ENCODE peak calls at places on chromosomes 5 and 9, in nine cellular contexts. C is DND-41, R is ovary, P is pancreas, I is adrenal gland, U is left lung, D is AG04450, F is IMR-90, B is stomach. J is an unnamed sample. For H3K9me3, the result is how much of the 10 kb centered on the place peaks cover.

GRCh38 chr5:127878174-127878750 is 175.1 kb downstream of the CCDC192 start:
- DNase-seq in C (peak), R (no peak), P (peak), I (peak), U (peak), D (no peak), F (peak), B (peak), J (peak)

GRCh38 chr9:135632823-135633222 is 6.5 kb downstream of the GLT6D1 start:
- DNase-seq in C (no peak), R (no peak), P (no peak), I (no peak), U (no peak), D (no peak), F (no peak), B (no peak), J (no peak)

GRCh38 chr9:138043411-138044345 is 166.1 kb downstream of the CACNA1B start:
- DNase-seq in C (no peak), R (peak), P (no peak), I (no peak), U (no peak), D (no peak), F (no peak), B (peak), J (no peak)

GRCh38 chr9:88502552-88503034 is 32.4 kb upstream of the NXNL2 start:
- DNase-seq in C (no peak), R (no peak), P (no peak), I (no peak), U (no peak), D (no peak), F (no peak), B (no peak), J (no peak)

GRCh38 chr5:92662741-92663140 is 918.3 kb downstream of the NR2F1-AS1 start:
- DNase-seq in C (no peak), R (no peak), P (no peak), I (no peak), U (no peak), D (no peak), F (no peak), B (no peak), J (no peak)

GRCh38 chr5:31476607-31477200 is 55.2 kb downstream of the DROSHA start:
- DNase-seq in C (no peak), R (no peak), P (no peak), I (no peak), U (no peak), D (no peak), F (no peak), B (no peak), J (no peak)

GRCh38 chr5:137667341-137667740 is 68.5 kb downstream of the KLHL3 start:
- DNase-seq in C (no peak), R (no peak), P (no peak), I (no peak), U (no peak), D (no peak), F (peak), B (no peak), J (no peak)

GRCh38 chr5:35030426-35030825 is 17.3 kb downstream of the AGXT2 start:
- DNase-seq in C (no peak), R (no peak), P (no peak), I (no peak), U (no peak), D (no peak), F (no peak), B (no peak), J (no peak)

GRCh38 chr5:64680289-64680688 is 10.0 kb upstream of the SHISAL2B start:
- DNase-seq in C (no peak), R (no peak), P (no peak), I (no peak), U (no peak), D (no peak), F (no peak), B (no peak), J (no peak)

GRCh38 chr5:149038336-149039075 is 24.4 kb downstream of the SH3TC2 start:
- DNase-seq in C (no peak), R (no peak), P (no peak), I (no peak), U (no peak), D (no peak), F (no peak), B (no peak), J (no peak)

GRCh38 chr9:27572566-27572917 is 739 bp downstream of the C9orf72 start:
- DNase-seq in C (peak), R (no peak), P (peak), I (peak), U (no peak), D (no peak), F (no peak), B (peak), J (peak)

GRCh38 chr9:109482391-109482916 is 15.7 kb downstream of the PTPN3 start:
- DNase-seq in C (no peak), R (no peak), P (no peak), I (no peak), U (no peak), D (no peak), F (no peak), B (no peak), J (no peak)

GRCh38 chr9:6351757-6352156 is 23.6 kb downstream of the TPD52L3 start:
- DNase-seq in C (no peak), R (no peak), P (no peak), I (no peak), U (no peak), D (no peak), F (no peak), B (no peak), J (no peak)

GRCh38 chr5:53479656-53480473 is 564 bp upstream of the FST start:
- DNase-seq in C (no peak), R (no peak), P (peak), I (peak), U (peak), D (no peak), F (peak), B (peak), J (peak)

GRCh38 chr5:157354825-157355224 is 88.9 kb downstream of the CYFIP2 start:
- DNase-seq in C (no peak), R (no peak), P (no peak), I (no peak), U (no peak), D (no peak), F (no peak), B (no peak), J (no peak)

GRCh38 chr5:1479581-1480188 is 34.4 kb upstream of the SLC6A3 start:
- DNase-seq in C (peak), R (peak), P (no peak), I (peak), U (peak), D (no peak), F (peak), B (peak), J (no peak)

GRCh38 chr5:150514708-150515211 is 6.8 kb downstream of the NDST1 start:
- DNase-seq in C (no peak), R (no peak), P (peak), I (peak), U (peak), D (no peak), F (peak), B (peak), J (no peak)

GRCh38 chr9:7121055-7121454 is 363.3 kb downstream of the KDM4C start:
- DNase-seq in C (no peak), R (no peak), P (no peak), I (no peak), U (no peak), D (no peak), F (no peak), B (no peak), J (no peak)

GRCh38 chr9:20640331-20641187 is 18.3 kb upstream of the MLLT3 start:
- DNase-seq in C (peak), R (peak), P (no peak), I (peak), U (no peak), D (no peak), F (peak), B (peak), J (peak)

GRCh38 chr9:96020822-96021615 is 145.5 kb downstream of the ERCC6L2 start:
- DNase-seq in C (no peak), R (peak), P (no peak), I (peak), U (no peak), D (no peak), F (no peak), B (no peak), J (no peak)

GRCh38 chr9:214488-215448 is at the start of gene DOCK8:
- DNase-seq in C (peak), R (no peak), P (peak), I (peak), U (peak), D (no peak), F (no peak), B (peak), J (peak)

GRCh38 chr5:166083183-166083959 is 2208.1 kb upstream of the WWC1 start:
- DNase-seq in C (no peak), R (no peak), P (no peak), I (no peak), U (no peak), D (no peak), F (no peak), B (no peak), J (no peak)

GRCh38 chr5:9932770-9933169 is 302.6 kb upstream of the TAS2R1 start:
- DNase-seq in C (no peak), R (no peak), P (no peak), I (no peak), U (no peak), D (peak), F (peak), B (no peak), J (no peak)

GRCh38 chr9:23621166-23621565 is 204.9 kb downstream of the ELAVL2 start:
- DNase-seq in C (no peak), R (no peak), P (no peak), I (no peak), U (no peak), D (no peak), F (no peak), B (no peak), J (no peak)

GRCh38 chr9:78014776-78015175 is 16.8 kb downstream of the GNAQ start:
- DNase-seq in C (no peak), R (no peak), P (no peak), I (no peak), U (no peak), D (no peak), F (peak), B (no peak), J (no peak)

GRCh38 chr9:102354041-102354440 is 615.6 kb upstream of the GRIN3A start:
- DNase-seq in C (no peak), R (no peak), P (no peak), I (no peak), U (no peak), D (no peak), F (no peak), B (no peak), J (no peak)

GRCh38 chr5:113612060-113612496 is 98.6 kb downstream of the YTHDC2 start:
- DNase-seq in C (no peak), R (no peak), P (no peak), I (no peak), U (no peak), D (peak), F (peak), B (no peak), J (no peak)

GRCh38 chr9:76609285-76610008 is 150.5 kb downstream of the GCNT1 start:
- DNase-seq in C (no peak), R (no peak), P (no peak), I (no peak), U (no peak), D (no peak), F (no peak), B (no peak), J (no peak)
- H3K9me3 ChIP-seq in C (under half), R (under half), P (under half), I (under half), U (under half), D (under half), F (under half), B (under half), J (under half)

GRCh38 chr5:174796711-174797192 is 72.4 kb downstream of the MSX2 start:
- DNase-seq in C (no peak), R (no peak), P (no peak), I (no peak), U (no peak), D (no peak), F (no peak), B (no peak), J (no peak)

GRCh38 chr5:174798411-174798930 is 74.1 kb downstream of the MSX2 start:
- DNase-seq in C (no peak), R (no peak), P (no peak), I (no peak), U (no peak), D (no peak), F (no peak), B (no peak), J (no peak)

GRCh38 chr5:174799146-174799545 is 74.8 kb downstream of the MSX2 start:
- DNase-seq in C (no peak), R (no peak), P (no peak), I (no peak), U (no peak), D (no peak), F (no peak), B (no peak), J (no peak)

GRCh38 chr5:174801798-174802197 is 77.4 kb downstream of the MSX2 start:
- DNase-seq in C (no peak), R (no peak), P (no peak), I (no peak), U (no peak), D (no peak), F (no peak), B (no peak), J (no peak)

GRCh38 chr5:174800435-174800834 is 76.1 kb downstream of the MSX2 start:
- DNase-seq in C (no peak), R (no peak), P (no peak), I (no peak), U (no peak), D (no peak), F (no peak), B (no peak), J (no peak)
- TF ChIP-seq CTCF in C (no peak), R (no peak), P (no peak), I (no peak), U (no peak), D (no peak), F (no peak), B (no peak), J (no peak)

GRCh38 chr9:75089369-75089766 is 1.1 kb downstream of the OSTF1 start:
- DNase-seq in C (no peak), R (no peak), P (no peak), I (no peak), U (no peak), D (no peak), F (no peak), B (no peak), J (no peak)
- H3K27ac ChIP-seq in C (peak), R (peak), P (peak), I (no peak), U (peak), D (peak), F (peak), B (peak), J (peak)

DNA sequence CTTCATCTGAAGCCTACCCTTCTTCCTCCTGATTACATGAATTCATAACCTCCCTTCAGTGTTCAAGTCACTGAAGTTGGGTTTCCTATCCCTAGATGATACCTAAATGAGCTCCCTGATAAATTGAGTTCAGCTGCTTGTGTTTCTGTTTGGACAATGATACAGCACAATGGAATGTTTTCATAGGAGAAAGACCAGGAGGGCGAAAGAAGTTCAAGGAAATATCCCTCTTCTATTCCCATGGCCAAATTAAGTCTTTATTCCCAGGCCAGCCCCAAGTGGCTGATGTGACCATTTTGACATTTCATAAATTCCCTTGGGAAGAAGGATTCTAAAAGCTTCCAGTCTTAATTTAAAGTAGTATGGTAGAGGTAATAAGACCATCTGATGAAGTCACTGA is 555.8 kb upstream of the CLINT1 start:
- DNase-seq in C (no peak), R (no peak), P (no peak), I (no peak), U (no peak), D (peak), F (peak), B (no peak), J (no peak)
- H3K9me3 ChIP-seq in C (under half), R (under half), P (under half), I (under half), U (under half), D (under half), F (under half), B (under half), J (under half)

GRCh38 chr5:168948746-168949145 is 352.2 kb downstream of the SLIT3 start:
- DNase-seq in C (no peak), R (no peak), P (no peak), I (no peak), U (no peak), D (no peak), F (no peak), B (no peak), J (no peak)

GRCh38 chr5:168950241-168950951 is 350.5 kb downstream of the SLIT3 start:
- DNase-seq in C (no peak), R (no peak), P (no peak), I (no peak), U (no peak), D (no peak), F (no peak), B (no peak), J (no peak)

GRCh38 chr5:168946363-168946762 is 354.6 kb downstream of the SLIT3 start:
- DNase-seq in C (peak), R (no peak), P (no peak), I (no peak), U (no peak), D (no peak), F (no peak), B (no peak), J (no peak)

GRCh38 chr5:168943999-168944398 is 356.9 kb downstream of the SLIT3 start:
- DNase-seq in C (no peak), R (no peak), P (no peak), I (no peak), U (no peak), D (no peak), F (no peak), B (no peak), J (no peak)

GRCh38 chr5:168947212-168947868 is 353.6 kb downstream of the SLIT3 start:
- DNase-seq in C (peak), R (no peak), P (no peak), I (peak), U (no peak), D (no peak), F (peak), B (peak), J (no peak)
- TF ChIP-seq CTCF in C (peak), R (no peak), P (peak), I (peak), U (peak), D (peak), F (peak), B (no peak), J (peak)

GRCh38 chr9:122931851-122932199 is 513 bp upstream of the ZBTB26 start:
- DNase-seq in C (no peak), R (no peak), P (no peak), I (no peak), U (no peak), D (no peak), F (peak), B (no peak), J (no peak)

GRCh38 chr9:122940603-122941559 is at the start of gene RABGAP1:
- DNase-seq in C (peak), R (peak), P (peak), I (peak), U (peak), D (peak), F (peak), B (peak), J (peak)

GRCh38 chr9:122936883-122937282 is 3.9 kb upstream of the RABGAP1 start:
- DNase-seq in C (no peak), R (no peak), P (no peak), I (no peak), U (no peak), D (no peak), F (no peak), B (no peak), J (no peak)

GRCh38 chr9:122939611-122940010 is 1.2 kb upstream of the RABGAP1 start:
- DNase-seq in C (no peak), R (no peak), P (no peak), I (no peak), U (no peak), D (no peak), F (no peak), B (no peak), J (no peak)

DNA sequence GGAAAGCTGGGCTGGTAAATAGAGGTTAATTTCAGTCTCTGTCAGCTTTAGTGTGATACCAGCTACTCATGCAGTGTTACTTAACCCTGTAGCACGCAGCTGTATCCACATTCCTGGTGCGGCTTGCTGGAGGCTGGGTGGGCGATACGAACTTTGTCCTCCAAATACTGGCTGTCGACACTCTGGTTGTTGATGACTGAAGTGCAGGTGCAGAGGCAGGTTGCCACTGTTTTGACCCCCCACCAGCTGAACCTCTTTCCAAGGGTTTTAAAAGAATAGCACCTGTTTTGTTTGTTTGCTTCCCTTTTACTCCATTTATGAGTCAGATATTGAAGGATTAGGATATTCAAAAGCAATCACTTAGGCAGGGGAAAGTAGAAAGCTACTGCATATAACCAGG is 4.4 kb upstream of the RABGAP1 start:
- DNase-seq in C (no peak), R (no peak), P (no peak), I (no peak), U (no peak), D (no peak), F (no peak), B (no peak), J (no peak)
- H3K27ac ChIP-seq in C (no peak), R (no peak), P (no peak), I (no peak), U (no peak), D (no peak), F (no peak), B (no peak), J (no peak)

DNA sequence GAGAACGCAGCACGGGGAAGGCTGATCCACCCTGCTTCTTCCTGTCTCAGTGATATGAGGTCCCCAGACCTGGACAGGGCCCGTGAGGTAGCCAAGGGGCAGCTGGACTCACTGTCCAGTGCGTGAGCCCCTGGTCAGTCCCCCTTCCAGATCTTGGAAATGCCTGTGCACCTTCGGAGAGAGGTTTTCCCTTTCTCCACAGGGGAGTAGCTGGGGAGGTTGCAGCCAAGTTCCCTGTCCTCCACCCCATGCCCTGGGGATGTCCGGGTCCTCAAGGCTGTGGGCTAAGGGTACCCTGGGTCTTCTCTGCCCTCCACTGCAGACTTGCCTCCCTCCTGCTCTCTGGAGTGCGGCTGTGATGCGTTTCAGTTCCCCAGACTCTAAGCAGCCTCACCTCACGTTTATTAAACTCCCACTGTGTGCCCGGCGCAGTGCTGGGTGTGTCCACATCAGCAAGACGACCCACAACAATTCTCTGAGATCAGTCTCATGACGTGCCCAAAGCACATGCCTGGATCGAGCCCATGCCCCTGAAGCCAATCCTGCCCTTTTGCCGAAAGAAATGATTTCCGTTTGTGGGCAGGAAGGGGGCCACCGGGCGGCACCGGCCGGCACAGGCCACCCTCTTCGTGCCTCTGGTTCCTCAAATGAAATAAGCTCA is 101.3 kb upstream of the PHYKPL start:
- DNase-seq in C (no peak), R (no peak), P (no peak), I (no peak), U (peak), D (no peak), F (no peak), B (no peak), J (no peak)
- H3K9me3 ChIP-seq in C (under half), R (under half), P (under half), I (under half), U (under half), D (under half), F (under half), B (under half), J (under half)

GRCh38 chr5:173075137-173075868 is 19.2 kb downstream of the CREBRF start:
- DNase-seq in C (no peak), R (no peak), P (no peak), I (no peak), U (no peak), D (no peak), F (no peak), B (no peak), J (no peak)
- TF ChIP-seq CTCF in C (no peak), R (no peak), P (no peak), I (no peak), U (no peak), D (no peak), F (no peak), B (no peak), J (no peak)

GRCh38 chr9:69181908-69182353 is 7.9 kb downstream of the TJP2 start:
- DNase-seq in C (no peak), R (no peak), P (no peak), I (no peak), U (no peak), D (no peak), F (peak), B (no peak), J (no peak)
- H3K27ac ChIP-seq in C (no peak), R (peak), P (peak), I (no peak), U (peak), D (no peak), F (peak), B (peak), J (no peak)

GRCh38 chr5:56342612-56343011 is 109.5 kb upstream of the ANKRD55 start:
- DNase-seq in C (no peak), R (no peak), P (no peak), I (no peak), U (no peak), D (no peak), F (no peak), B (no peak), J (no peak)
- H3K9me3 ChIP-seq in C (under half), R (under half), P (under half), I (under half), U (under half), D (under half), F (under half), B (under half), J (under half)

J was measured in prostate gland.